ENCODE peak calls at places on chromosomes 2 and 18, in four cellular contexts. One of them, this sample, is unnamed.

GRCh38 chr2:148534416-148535205 is 109.9 kb upstream of the EPC2 start:
- DNase-seq in HuH-7.5: no peak
- DNase-seq in stromal cell of bone marrow: no peak
- DNase-seq in suprapubic skin: peak
- DNase-seq in this sample: no peak

GRCh38 chr2:128442053-128442751 is 123.5 kb upstream of the HS6ST1 start:
- DNase-seq in stromal cell of bone marrow: no peak
- DNase-seq in HuH-7.5: no peak
- DNase-seq in suprapubic skin: peak
- DNase-seq in this sample: no peak

GRCh38 chr2:176132397-176133086 is 3.0 kb downstream of the HOXD8 start:
- DNase-seq in suprapubic skin: no peak
- DNase-seq in stromal cell of bone marrow: no peak
- DNase-seq in HuH-7.5: no peak
- DNase-seq in this sample: no peak

GRCh38 chr2:114857196-114857595 is 414.8 kb downstream of the DPP10 start:
- DNase-seq in stromal cell of bone marrow: no peak
- DNase-seq in suprapubic skin: no peak
- DNase-seq in HuH-7.5: no peak
- DNase-seq in this sample: no peak

GRCh38 chr2:49914281-49914680 is 760.0 kb upstream of the FSHR start:
- DNase-seq in suprapubic skin: no peak
- DNase-seq in HuH-7.5: no peak
- DNase-seq in stromal cell of bone marrow: peak
- DNase-seq in this sample: peak

GRCh38 chr18:9869713-9870430 is 15.9 kb upstream of the TXNDC2 start:
- DNase-seq in stromal cell of bone marrow: peak
- DNase-seq in HuH-7.5: peak
- DNase-seq in suprapubic skin: no peak
- DNase-seq in this sample: peak

GRCh38 chr2:239598011-239598731 is 197.4 kb upstream of the HDAC4 start:
- DNase-seq in stromal cell of bone marrow: no peak
- DNase-seq in suprapubic skin: peak
- DNase-seq in HuH-7.5: no peak
- DNase-seq in this sample: no peak

GRCh38 chr2:127043367-127044164 is 63.4 kb downstream of the BIN1 start:
- DNase-seq in suprapubic skin: peak
- DNase-seq in HuH-7.5: no peak
- DNase-seq in stromal cell of bone marrow: no peak
- DNase-seq in this sample: no peak

GRCh38 chr2:72454236-72454635 is 306.6 kb upstream of the CYP26B1 start:
- DNase-seq in HuH-7.5: no peak
- DNase-seq in stromal cell of bone marrow: no peak
- DNase-seq in suprapubic skin: no peak
- DNase-seq in this sample: no peak

GRCh38 chr2:88627856-88628568 is 748 bp upstream of the EIF2AK3 start:
- DNase-seq in stromal cell of bone marrow: peak
- DNase-seq in suprapubic skin: peak
- DNase-seq in HuH-7.5: peak
- DNase-seq in this sample: peak

GRCh38 chr2:68911714-68912510 is 40.7 kb upstream of the BMP10 start:
- DNase-seq in HuH-7.5: no peak
- DNase-seq in suprapubic skin: no peak
- DNase-seq in stromal cell of bone marrow: no peak
- DNase-seq in this sample: no peak

GRCh38 chr18:48775372-48776160 is 175.2 kb downstream of the SMAD7 start:
- DNase-seq in stromal cell of bone marrow: no peak
- DNase-seq in suprapubic skin: no peak
- DNase-seq in HuH-7.5: no peak
- DNase-seq in this sample: no peak

GRCh38 chr2:133044556-133044955 is 374.6 kb upstream of the LYPD1 start:
- DNase-seq in suprapubic skin: no peak
- DNase-seq in stromal cell of bone marrow: peak
- DNase-seq in HuH-7.5: no peak
- DNase-seq in this sample: no peak

GRCh38 chr2:96117701-96118588 is 1.6 kb upstream of the ADRA2B start:
- DNase-seq in stromal cell of bone marrow: no peak
- DNase-seq in suprapubic skin: no peak
- DNase-seq in HuH-7.5: peak
- DNase-seq in this sample: no peak

GRCh38 chr2:50143822-50144575 is 887.9 kb downstream of the NRXN1 start:
- DNase-seq in suprapubic skin: no peak
- DNase-seq in HuH-7.5: no peak
- DNase-seq in stromal cell of bone marrow: peak
- DNase-seq in this sample: peak

GRCh38 chr2:177983183-177983788 is 89.3 kb downstream of the PDE11A start:
- DNase-seq in suprapubic skin: no peak
- DNase-seq in HuH-7.5: peak
- DNase-seq in stromal cell of bone marrow: peak
- DNase-seq in this sample: peak

GRCh38 chr2:8489221-8489620 is 192.6 kb upstream of the ID2 start:
- DNase-seq in stromal cell of bone marrow: no peak
- DNase-seq in suprapubic skin: peak
- DNase-seq in HuH-7.5: no peak
- DNase-seq in this sample: no peak

GRCh38 chr18:784470-785172 is 27.4 kb downstream of the YES1 start:
- DNase-seq in suprapubic skin: no peak
- DNase-seq in stromal cell of bone marrow: no peak
- DNase-seq in HuH-7.5: no peak
- DNase-seq in this sample: no peak

GRCh38 chr2:60581461-60582282 is 28.2 kb upstream of the BCL11A start:
- DNase-seq in stromal cell of bone marrow: peak
- DNase-seq in HuH-7.5: peak
- DNase-seq in suprapubic skin: peak
- DNase-seq in this sample: peak

GRCh38 chr18:27428120-27428519 is 243.0 kb upstream of the CHST9 start:
- DNase-seq in stromal cell of bone marrow: no peak
- DNase-seq in HuH-7.5: no peak
- DNase-seq in suprapubic skin: no peak
- DNase-seq in this sample: no peak

GRCh38 chr18:53153281-53153680 is 813.3 kb downstream of the DCC start:
- DNase-seq in HuH-7.5: no peak
- DNase-seq in stromal cell of bone marrow: no peak
- DNase-seq in suprapubic skin: no peak
- DNase-seq in this sample: no peak

GRCh38 chr2:85584857-85585780 is 888 bp downstream of the VAMP5 start:
- DNase-seq in stromal cell of bone marrow: no peak
- DNase-seq in HuH-7.5: peak
- DNase-seq in suprapubic skin: no peak
- DNase-seq in this sample: peak

GRCh38 chr2:116696223-116696622 is 1118.3 kb upstream of the DDX18 start:
- DNase-seq in stromal cell of bone marrow: no peak
- DNase-seq in suprapubic skin: no peak
- DNase-seq in HuH-7.5: no peak
- DNase-seq in this sample: no peak

GRCh38 chr2:133485868-133486267 is 82.4 kb downstream of the NCKAP5 start:
- DNase-seq in stromal cell of bone marrow: no peak
- DNase-seq in HuH-7.5: no peak
- DNase-seq in suprapubic skin: no peak
- DNase-seq in this sample: no peak

GRCh38 chr2:177772529-177772928 is 300.0 kb downstream of the PDE11A start:
- DNase-seq in HuH-7.5: no peak
- DNase-seq in suprapubic skin: no peak
- DNase-seq in stromal cell of bone marrow: no peak
- DNase-seq in this sample: no peak

GRCh38 chr2:43637030-43637803 is at the start of gene PLEKHH2:
- DNase-seq in HuH-7.5: peak
- DNase-seq in suprapubic skin: peak
- DNase-seq in stromal cell of bone marrow: peak
- DNase-seq in this sample: peak

GRCh38 chr2:127786048-127786809 is 24.7 kb downstream of the WDR33 start:
- DNase-seq in stromal cell of bone marrow: no peak
- DNase-seq in HuH-7.5: no peak
- DNase-seq in suprapubic skin: no peak
- DNase-seq in this sample: no peak